ENCODE peak calls at places on chromosomes 5 and 9, in eight cellular contexts. H is HS-5, Q is left ventricle myocardium inferior, G is HCT116, A is IMR-90, P is cardiac septum, Y is body of pancreas, J is NCI-H526. N is an unnamed sample.

GRCh38 chr5:150559701-150560100 is 51.8 kb downstream of the NDST1 start:
- DNase-seq in G (no peak), A (peak), Y (no peak), P (no peak), Q (no peak), H (no peak), J (no peak), N (no peak)

GRCh38 chr5:95712347-95712958 is 18.7 kb upstream of the RHOBTB3 start:
- DNase-seq in A (peak), Y (no peak), H (peak), Q (no peak), P (no peak), J (no peak), G (peak), N (no peak)

GRCh38 chr9:89080193-89080592 is 88.9 kb downstream of the S1PR3 start:
- DNase-seq in J (no peak), A (peak), H (no peak), P (no peak), G (no peak), Q (peak), Y (no peak), N (no peak)

GRCh38 chr5:86565197-86565789 is 52.4 kb upstream of the COX7C start:
- DNase-seq in Y (no peak), Q (no peak), A (no peak), P (no peak), J (no peak), H (no peak), G (no peak), N (no peak)

GRCh38 chr9:91790912-91791311 is 159.1 kb downstream of the ROR2 start:
- DNase-seq in H (no peak), P (no peak), A (peak), Y (no peak), G (peak), J (no peak), Q (no peak), N (no peak)

GRCh38 chr5:65892801-65893200 is 33.6 kb upstream of the ERBIN start:
- DNase-seq in P (no peak), Q (no peak), G (no peak), H (no peak), A (no peak), J (no peak), Y (no peak), N (no peak)

GRCh38 chr5:83035373-83036170 is 41.6 kb downstream of the TMEM167A start:
- DNase-seq in Y (no peak), H (no peak), A (no peak), J (no peak), Q (peak), P (no peak), G (no peak), N (peak)

GRCh38 chr9:86752727-86753126 is 194.6 kb downstream of the GAS1 start:
- DNase-seq in A (no peak), J (no peak), Q (no peak), G (no peak), H (no peak), Y (no peak), P (no peak), N (no peak)

GRCh38 chr5:86679529-86679928 is 61.8 kb downstream of the COX7C start:
- DNase-seq in A (peak), Y (peak), J (no peak), Q (no peak), H (peak), G (peak), P (no peak), N (peak)

GRCh38 chr9:111297061-111297824 is 32.8 kb downstream of the OR2K2 start:
- DNase-seq in Y (no peak), Q (no peak), G (no peak), P (no peak), H (no peak), A (peak), J (no peak), N (no peak)

GRCh38 chr9:12975496-12975895 is 200.7 kb downstream of the LURAP1L start:
- DNase-seq in P (no peak), J (no peak), H (no peak), Q (no peak), Y (no peak), A (no peak), G (no peak), N (no peak)

GRCh38 chr5:78907255-78907886 is 77.7 kb downstream of the ARSB start:
- DNase-seq in Y (no peak), Q (peak), G (no peak), P (no peak), H (peak), J (no peak), A (peak), N (peak)

GRCh38 chr5:139446956-139447779 is 7.8 kb upstream of the DNAJC18 start:
- DNase-seq in Y (no peak), H (no peak), P (no peak), Q (no peak), A (peak), G (no peak), J (no peak), N (no peak)

GRCh38 chr5:1118738-1119137 is 6.9 kb upstream of the SLC12A7 start:
- DNase-seq in Q (no peak), P (no peak), G (no peak), H (no peak), J (peak), Y (peak), A (no peak), N (peak)

GRCh38 chr9:120942186-120943001 is 15.8 kb upstream of the TRAF1 start:
- DNase-seq in Y (no peak), Q (no peak), A (no peak), P (no peak), J (no peak), H (no peak), G (no peak), N (no peak)

GRCh38 chr9:75930766-75931311 is 40.4 kb downstream of the PCSK5 start:
- DNase-seq in A (no peak), J (no peak), G (no peak), H (no peak), Y (no peak), P (no peak), Q (no peak), N (no peak)

GRCh38 chr5:8756498-8757084 is 789.3 kb downstream of the SEMA5A start:
- DNase-seq in Y (no peak), P (no peak), A (peak), Q (no peak), H (peak), J (peak), G (no peak), N (peak)

GRCh38 chr5:177508837-177509236 is 789 bp downstream of the DOK3 start:
- DNase-seq in A (no peak), J (peak), G (no peak), H (no peak), Y (no peak), P (no peak), Q (no peak), N (no peak)

GRCh38 chr9:105415344-105415980 is 32.4 kb upstream of the FSD1L start:
- DNase-seq in H (no peak), P (no peak), Y (peak), G (peak), Q (no peak), A (peak), J (no peak), N (no peak)

GRCh38 chr5:5141011-5141599 is 975 bp downstream of the ADAMTS16 start:
- DNase-seq in A (no peak), Y (no peak), Q (no peak), H (no peak), G (no peak), J (no peak), P (no peak), N (no peak)

GRCh38 chr5:122077451-122078115 is 476 bp downstream of the LOX start:
- DNase-seq in A (no peak), J (peak), Q (no peak), G (no peak), P (no peak), H (no peak), Y (peak), N (peak)

GRCh38 chr5:35777358-35778087 is 79.2 kb upstream of the IL7R start:
- DNase-seq in A (peak), G (peak), H (peak), Q (no peak), J (peak), P (no peak), Y (peak), N (no peak)

GRCh38 chr5:160318409-160318808 is 6.0 kb upstream of the CCNJL start:
- DNase-seq in Y (no peak), H (no peak), A (no peak), J (no peak), G (no peak), Q (no peak), P (no peak), N (no peak)

GRCh38 chr5:176628406-176629228 is 1.7 kb downstream of the SNCB start:
- DNase-seq in J (no peak), Y (no peak), H (no peak), P (no peak), Q (no peak), A (no peak), G (no peak), N (no peak)